ENCODE peak calls at places on chromosomes 3 and 15, in ten cellular contexts. X, B, N, T, H, G, J, F, S and Y are unnamed samples.

GRCh38 chr3:52851348-52851747 is 16.5 kb upstream of the MUSTN1 start:
- DNase-seq in G (peak), B (no peak), S (peak), T (no peak), N (peak), J (no peak), X (peak), H (peak), F (no peak), Y (peak)

GRCh38 chr3:114650808-114651207 is 357.0 kb downstream of the TIGIT start:
- DNase-seq in G (peak), J (no peak), B (no peak), N (no peak), X (peak), H (peak), T (no peak), F (no peak), S (no peak), Y (no peak)

GRCh38 chr3:127374626-127375010 is 86.8 kb upstream of the PRR20G start:
- DNase-seq in G (no peak), S (no peak), H (no peak), N (no peak), X (no peak), F (no peak), B (peak), T (no peak), J (no peak), Y (no peak)

GRCh38 chr15:75138016-75138999 is 63.4 kb upstream of the C15orf39 start:
- DNase-seq in H (peak), G (no peak), F (no peak), N (no peak), T (no peak), B (peak), X (no peak), S (no peak), J (no peak), Y (no peak)

GRCh38 chr3:13144163-13145023 is 71.2 kb upstream of the IQSEC1 start:
- DNase-seq in T (no peak), F (no peak), J (no peak), H (no peak), G (no peak), S (no peak), N (no peak), X (no peak), B (peak), Y (no peak)

GRCh38 chr15:76866716-76867321 is 38.3 kb downstream of the SCAPER start:
- DNase-seq in S (no peak), F (no peak), G (peak), T (no peak), H (peak), X (peak), B (no peak), J (no peak), N (no peak), Y (no peak)

GRCh38 chr3:172467170-172467824 is 19.0 kb upstream of the GHSR start:
- DNase-seq in S (no peak), X (no peak), N (no peak), F (no peak), B (no peak), G (peak), T (no peak), H (peak), J (no peak), Y (no peak)

GRCh38 chr3:124620600-124621063 is 109.6 kb upstream of the UMPS start:
- DNase-seq in H (peak), T (peak), F (no peak), G (no peak), B (no peak), N (no peak), S (peak), J (peak), X (peak), Y (no peak)

GRCh38 chr3:192916455-192917257 is 1.0 kb downstream of the MB21D2 start:
- DNase-seq in N (peak), J (peak), H (peak), B (peak), S (peak), G (no peak), T (no peak), F (no peak), X (peak), Y (no peak)

GRCh38 chr15:26864664-26865191 is 2.1 kb upstream of the GABRA5 start:
- DNase-seq in H (peak), X (no peak), G (no peak), B (peak), S (peak), J (no peak), N (no peak), T (no peak), F (no peak), Y (no peak)

GRCh38 chr15:52225230-52225629 is 34.0 kb upstream of the GNB5 start:
- DNase-seq in N (no peak), F (no peak), X (no peak), B (no peak), G (no peak), H (no peak), S (no peak), J (no peak), T (no peak), Y (no peak)

GRCh38 chr15:77369168-77369567 is 50.7 kb downstream of the PEAK1 start:
- DNase-seq in J (no peak), X (no peak), B (no peak), F (no peak), N (no peak), G (no peak), T (no peak), S (no peak), H (peak), Y (no peak)

GRCh38 chr15:66580643-66581042 is 14.8 kb upstream of the LCTL start:
- DNase-seq in S (no peak), X (no peak), G (no peak), H (peak), T (no peak), J (no peak), F (no peak), N (no peak), B (no peak), Y (no peak)

GRCh38 chr15:42079401-42079908 is 14.9 kb downstream of the PLA2G4D start:
- DNase-seq in G (no peak), X (no peak), N (no peak), S (no peak), T (no peak), J (no peak), B (peak), F (no peak), H (no peak), Y (no peak)

GRCh38 chr15:82060817-82061216 is 15.0 kb upstream of the MEX3B start:
- DNase-seq in F (no peak), B (no peak), T (no peak), S (no peak), X (no peak), G (no peak), H (no peak), N (no peak), J (no peak), Y (no peak)

GRCh38 chr15:57915827-57916531 is 149.5 kb downstream of the ALDH1A2 start:
- DNase-seq in B (no peak), F (no peak), G (no peak), X (no peak), J (peak), N (no peak), H (no peak), T (no peak), S (no peak), Y (no peak)

GRCh38 chr15:22968356-22968755 is 11.8 kb downstream of the CYFIP1 start:
- DNase-seq in J (no peak), B (no peak), S (no peak), G (no peak), F (no peak), T (no peak), H (peak), N (no peak), X (no peak), Y (no peak)

GRCh38 chr3:138381950-138382715 is 33.8 kb downstream of the MRAS start:
- DNase-seq in N (no peak), X (peak), S (no peak), J (peak), G (no peak), B (peak), F (no peak), T (no peak), H (peak), Y (no peak)

GRCh38 chr3:41097896-41098496 is 101.3 kb upstream of the CTNNB1 start:
- DNase-seq in T (no peak), F (no peak), H (no peak), X (no peak), S (no peak), B (no peak), J (no peak), G (no peak), N (no peak), Y (no peak)

GRCh38 chr3:42535981-42536784 is 33.7 kb downstream of the VIPR1 start:
- DNase-seq in J (no peak), G (no peak), N (no peak), T (no peak), X (peak), B (no peak), H (no peak), S (no peak), F (no peak), Y (peak)

GRCh38 chr3:69110941-69111546 is 11.4 kb downstream of the LMOD3 start:
- DNase-seq in N (no peak), S (no peak), H (no peak), G (no peak), T (no peak), B (no peak), X (no peak), F (no peak), J (no peak), Y (no peak)

GRCh38 chr15:61003683-61004299 is 225.3 kb downstream of the RORA start:
- DNase-seq in J (no peak), T (no peak), N (no peak), F (no peak), H (no peak), B (no peak), S (no peak), G (no peak), X (no peak), Y (no peak)

GRCh38 chr3:184491011-184491576 is 70.5 kb upstream of the EPHB3 start:
- DNase-seq in F (no peak), N (no peak), G (no peak), J (peak), T (no peak), H (no peak), X (no peak), B (no peak), S (no peak), Y (no peak)

GRCh38 chr3:104458657-104459056 is 908.1 kb upstream of the ALCAM start:
- DNase-seq in S (no peak), B (no peak), J (no peak), F (no peak), N (no peak), G (no peak), T (no peak), X (no peak), H (no peak), Y (no peak)

GRCh38 chr3:45545476-45545875 is 49.1 kb upstream of the LIMD1 start:
- DNase-seq in S (no peak), J (no peak), X (peak), T (no peak), G (no peak), B (peak), H (peak), F (no peak), N (no peak), Y (no peak)

GRCh38 chr15:74333662-74334061 is 33.8 kb downstream of the CYP11A1 start:
- DNase-seq in G (no peak), H (no peak), B (no peak), X (no peak), J (no peak), N (no peak), T (no peak), F (no peak), S (no peak), Y (no peak)

GRCh38 chr3:152976232-152976631 is 141.3 kb downstream of the P2RY1 start:
- DNase-seq in G (no peak), T (no peak), S (no peak), X (no peak), J (no peak), F (no peak), N (no peak), H (no peak), B (no peak), Y (no peak)

GRCh38 chr3:186425788-186426730 is 64.0 kb upstream of the DGKG start:
- DNase-seq in X (no peak), J (no peak), B (no peak), F (no peak), H (peak), S (no peak), N (no peak), G (no peak), T (no peak), Y (no peak)

GRCh38 chr3:190012784-190013183 is 107.9 kb downstream of the P3H2 start:
- DNase-seq in T (no peak), G (peak), X (no peak), H (no peak), S (no peak), N (no peak), F (no peak), B (no peak), J (no peak), Y (no peak)

GRCh38 chr15:48309740-48310139 is 21.5 kb upstream of the DUT start:
- DNase-seq in H (no peak), N (no peak), F (no peak), S (no peak), T (no peak), J (no peak), X (no peak), G (no peak), B (no peak), Y (no peak)

GRCh38 chr3:64187065-64187959 is 38.0 kb downstream of the PRICKLE2 start:
- DNase-seq in B (peak), H (peak), X (peak), S (peak), N (no peak), T (no peak), F (no peak), G (no peak), J (peak), Y (no peak)

GRCh38 chr15:72236381-72237285 is 5.6 kb upstream of the PKM start:
- DNase-seq in J (no peak), N (no peak), F (no peak), T (no peak), S (no peak), H (peak), B (peak), X (no peak), G (no peak), Y (no peak)

GRCh38 chr15:72235298-72235697 is 4.3 kb upstream of the PKM start:
- DNase-seq in N (no peak), H (no peak), F (no peak), G (no peak), B (no peak), S (no peak), J (no peak), X (no peak), T (no peak), Y (no peak)

GRCh38 chr15:72238586-72238985 is 7.6 kb upstream of the PKM start:
- DNase-seq in X (no peak), F (no peak), S (no peak), B (peak), J (no peak), H (no peak), N (no peak), T (no peak), G (no peak), Y (no peak)

GRCh38 chr15:72239652-72240051 is 8.7 kb upstream of the PKM start:
- DNase-seq in N (no peak), X (no peak), B (no peak), G (no peak), J (no peak), S (no peak), T (no peak), H (no peak), F (no peak), Y (no peak)

GRCh38 chr15:72237286-72238224 is 6.6 kb upstream of the PKM start:
- DNase-seq in B (peak), H (peak), F (no peak), N (no peak), G (peak), S (no peak), J (no peak), T (peak), X (peak), Y (peak)
- TF ChIP-seq POLR2A in B (no peak), H (peak), F (no peak), N (no peak), G (peak), S (no peak), J (no peak), T (no peak), X (peak), Y (peak)

GRCh38 chr3:4978259-4978965 is 825 bp upstream of the BHLHE40 start:
- DNase-seq in B (peak), J (peak), X (peak), N (peak), G (peak), F (peak), H (peak), S (peak), T (peak), Y (peak)
- TF ChIP-seq POLR2A in B (no peak), J (peak), X (peak), N (peak), G (peak), F (peak), H (peak), S (peak), T (peak), Y (peak)

GRCh38 chr3:51500632-51501131 is 867 bp upstream of the DCAF1 start:
- DNase-seq in B (no peak), S (peak), T (no peak), G (no peak), J (peak), X (no peak), N (no peak), H (no peak), F (no peak), Y (no peak)

GRCh38 chr3:51501833-51502561 is 2.2 kb upstream of the DCAF1 start:
- DNase-seq in G (peak), B (peak), J (peak), H (peak), S (peak), T (peak), F (peak), X (peak), N (peak), Y (peak)

GRCh38 chr3:51503007-51503406 is 3.2 kb upstream of the DCAF1 start:
- DNase-seq in T (no peak), S (no peak), J (no peak), B (no peak), X (no peak), H (no peak), G (no peak), F (no peak), N (no peak), Y (no peak)

GRCh38 chr3:51502562-51502910 is 2.7 kb upstream of the DCAF1 start:
- DNase-seq in F (no peak), S (no peak), X (no peak), T (no peak), J (no peak), N (no peak), H (no peak), B (no peak), G (no peak), Y (no peak)

GRCh38 chr3:51498871-51499790 is 684 bp downstream of the DCAF1 start:
- DNase-seq in J (peak), S (peak), H (peak), N (peak), B (peak), G (peak), X (peak), F (peak), T (peak), Y (peak)
- TF ChIP-seq POLR2A in J (peak), S (peak), H (peak), N (peak), B (no peak), G (peak), X (peak), F (peak), T (peak), Y (peak)

DNA sequence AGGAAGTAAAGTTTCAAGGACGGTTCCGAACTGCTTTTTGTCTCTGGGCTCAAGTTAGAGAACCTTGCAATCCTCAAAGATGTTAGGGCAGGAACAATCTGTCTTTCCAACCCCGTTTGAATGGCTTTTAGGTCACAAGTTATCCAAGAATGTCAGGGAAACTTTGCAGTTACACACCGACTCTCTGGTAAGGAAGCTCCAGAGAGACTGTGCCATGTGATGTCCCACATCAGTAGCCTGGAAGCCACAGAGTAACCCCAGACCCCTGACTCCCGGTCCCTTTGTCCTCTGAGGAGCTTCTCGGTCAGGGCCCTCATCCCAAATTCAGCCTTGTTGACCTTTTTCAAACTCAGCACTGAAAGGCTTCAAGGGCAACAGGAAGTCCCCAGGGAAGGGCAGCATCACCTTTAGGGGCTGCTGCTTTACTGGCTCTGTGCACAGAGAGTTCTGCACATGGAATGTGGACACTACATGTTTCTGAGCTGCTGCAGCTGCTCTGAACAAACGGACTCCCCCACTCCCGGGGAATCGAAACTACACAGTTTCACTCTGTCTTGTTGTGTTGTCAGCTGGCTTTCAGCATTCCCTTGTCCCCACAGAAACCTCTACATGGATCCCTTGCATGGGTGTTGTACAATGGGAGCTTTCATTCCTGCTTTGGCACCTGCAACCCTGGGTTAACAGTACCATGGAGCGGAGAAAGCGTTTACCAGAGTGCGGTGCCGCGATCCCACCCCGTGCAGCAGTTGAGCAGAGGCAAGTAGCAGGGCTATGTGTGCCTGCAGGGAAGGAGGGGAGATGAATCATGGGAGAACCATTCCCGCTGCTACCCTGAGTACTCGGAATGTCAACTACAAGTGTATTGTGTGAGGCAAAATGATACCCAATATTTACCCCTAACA is 408.2 kb upstream of the THBS1 start:
- DNase-seq in G (no peak), F (no peak), S (peak), X (peak), N (no peak), T (no peak), H (peak), J (peak), B (no peak), Y (no peak)
- TF ChIP-seq POLR2A in G (no peak), F (no peak), S (peak), X (no peak), N (no peak), T (no peak), H (no peak), J (no peak), B (no peak), Y (no peak)

DNA sequence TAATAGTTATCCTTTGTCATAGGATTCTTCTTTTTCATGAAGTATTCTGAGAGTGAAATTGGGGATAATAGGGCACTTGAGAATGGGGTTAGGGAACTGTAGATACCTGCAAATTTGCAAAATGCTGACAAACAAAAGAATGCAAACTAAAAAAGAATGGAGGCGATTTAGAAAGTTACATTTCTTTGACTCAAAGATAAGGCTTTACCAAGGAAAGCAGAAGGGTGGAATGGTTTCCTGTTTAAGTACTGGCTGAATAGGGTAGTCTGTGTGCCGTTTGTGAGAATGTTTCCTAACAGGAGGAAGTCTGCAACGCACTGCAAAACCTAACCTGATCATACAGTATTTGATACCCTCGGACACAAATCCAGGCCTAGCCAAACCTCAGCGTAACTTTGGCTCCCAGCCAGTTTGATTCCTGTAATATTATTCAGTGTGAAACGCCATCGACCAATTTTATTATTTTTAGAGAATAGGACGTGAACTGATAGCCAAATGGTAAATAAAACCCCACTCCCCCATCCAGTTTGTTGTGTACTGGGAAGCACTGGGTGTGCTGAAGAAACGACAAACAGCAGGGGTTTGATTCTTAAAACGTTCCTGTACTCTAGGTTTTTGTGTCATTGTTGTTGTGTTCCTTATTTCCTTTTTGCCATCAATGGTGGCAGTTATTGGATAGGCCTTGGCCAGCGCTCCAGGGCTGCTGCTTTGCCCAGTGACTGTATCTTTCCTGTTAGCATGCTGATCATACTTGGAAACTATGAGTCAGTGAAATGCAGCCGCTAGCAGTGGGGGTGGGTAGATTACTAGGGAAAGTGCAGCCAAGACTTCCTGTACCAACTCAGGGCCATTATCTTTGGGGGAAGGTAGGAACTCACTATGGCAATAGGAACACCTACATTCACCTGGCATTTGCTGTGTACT is 148.0 kb upstream of the TBL1XR1 start:
- DNase-seq in N (no peak), G (peak), F (peak), T (no peak), H (peak), J (peak), S (peak), X (peak), B (peak), Y (no peak)
- TF ChIP-seq POLR2A in N (no peak), G (peak), F (no peak), T (no peak), H (no peak), J (no peak), S (peak), X (peak), B (no peak), Y (no peak)

GRCh38 chr15:84653910-84654688 is at the start of gene WDR73:
- DNase-seq in H (peak), X (peak), G (peak), N (peak), S (peak), B (peak), F (peak), J (peak), T (peak), Y (peak)
- TF ChIP-seq POLR2A in H (peak), X (peak), G (peak), N (peak), S (peak), B (no peak), F (peak), J (peak), T (peak), Y (peak)